ENCODE peak calls at places on chromosomes 6 and 20, in eight cellular contexts. A, K, Z, X, P, W, U and T are unnamed samples.

GRCh38 chr6:170096803-170097504 is 193.9 kb downstream of the DLL1 start:
- DNase-seq in X (no peak), A (no peak), Z (peak), U (no peak), W (no peak), K (no peak), P (no peak), T (no peak)

GRCh38 chr6:106608080-106608668 is 21.1 kb downstream of the RTN4IP1 start:
- DNase-seq in Z (peak), K (peak), U (no peak), P (peak), W (peak), A (peak), X (peak), T (peak)

GRCh38 chr6:42210551-42210950 is 7.1 kb downstream of the MRPS10 start:
- DNase-seq in K (no peak), W (no peak), A (no peak), U (no peak), P (peak), Z (no peak), X (no peak), T (no peak)

GRCh38 chr20:49579195-49579594 is 11.3 kb upstream of the PTGIS start:
- DNase-seq in W (no peak), K (no peak), Z (no peak), U (no peak), A (no peak), P (no peak), X (no peak), T (no peak)

GRCh38 chr6:112372213-112372806 is 25.2 kb downstream of the RFPL4B start:
- DNase-seq in X (peak), W (peak), K (no peak), Z (peak), U (no peak), A (peak), P (no peak), T (no peak)

GRCh38 chr20:35739294-35740163 is 2.5 kb downstream of the RBM39 start:
- DNase-seq in A (peak), W (peak), K (peak), P (no peak), Z (no peak), X (peak), U (no peak), T (no peak)

GRCh38 chr6:89369009-89369408 is 16.5 kb upstream of the UBE2J1 start:
- DNase-seq in U (peak), W (peak), K (peak), A (peak), Z (peak), X (no peak), P (no peak), T (no peak)

GRCh38 chr6:10138917-10139316 is 276.0 kb downstream of the TFAP2A start:
- DNase-seq in K (no peak), X (peak), Z (no peak), P (no peak), U (no peak), A (peak), W (peak), T (peak)

GRCh38 chr6:139944976-139945375 is 570.5 kb upstream of the CITED2 start:
- DNase-seq in A (no peak), Z (no peak), P (no peak), X (no peak), W (no peak), K (no peak), U (no peak), T (no peak)

GRCh38 chr20:20286061-20286460 is 81.8 kb upstream of the INSM1 start:
- DNase-seq in Z (no peak), P (no peak), A (no peak), X (no peak), K (no peak), W (no peak), U (no peak), T (no peak)

GRCh38 chr6:3664641-3665041 is 86.9 kb downstream of the PXDC1 start:
- DNase-seq in W (no peak), Z (peak), P (no peak), A (peak), K (no peak), U (no peak), X (no peak), T (no peak)

GRCh38 chr6:147226163-147226724 is 22.0 kb downstream of the STXBP5 start:
- DNase-seq in P (no peak), A (no peak), X (no peak), W (no peak), K (no peak), U (no peak), Z (no peak), T (no peak)

GRCh38 chr20:47727170-47727880 is 58.0 kb downstream of the SULF2 start:
- DNase-seq in U (peak), A (no peak), K (no peak), Z (no peak), P (no peak), X (no peak), W (no peak), T (no peak)

GRCh38 chr6:169654590-169655391 is 47.0 kb downstream of the WDR27 start:
- DNase-seq in X (peak), Z (peak), A (peak), W (peak), U (peak), P (no peak), K (no peak), T (peak)

GRCh38 chr6:97925504-97925903 is 642.5 kb upstream of the MMS22L start:
- DNase-seq in A (no peak), P (no peak), X (no peak), K (no peak), U (no peak), W (no peak), Z (no peak), T (no peak)

GRCh38 chr6:166640342-166641043 is 13.4 kb upstream of the RPS6KA2 start:
- DNase-seq in P (no peak), K (no peak), A (no peak), X (no peak), W (no peak), U (peak), Z (no peak), T (no peak)

GRCh38 chr6:72761767-72762166 is 139.9 kb downstream of the KCNQ5 start:
- DNase-seq in Z (peak), W (no peak), K (no peak), X (no peak), U (no peak), P (no peak), A (no peak), T (peak)

GRCh38 chr6:7144810-7145209 is 37.0 kb downstream of the RREB1 start:
- DNase-seq in U (no peak), W (no peak), K (no peak), P (no peak), A (no peak), X (no peak), Z (no peak), T (no peak)

GRCh38 chr6:41637179-41638001 is 878 bp upstream of the MDFI start:
- DNase-seq in W (no peak), A (no peak), P (no peak), K (peak), X (no peak), U (no peak), Z (no peak), T (peak)

GRCh38 chr6:19837511-19838441 is 606 bp downstream of the ID4 start:
- DNase-seq in K (peak), U (peak), A (peak), X (peak), Z (peak), W (peak), P (peak), T (peak)

GRCh38 chr6:132065556-132065955 is 114.4 kb upstream of the CCN2 start:
- DNase-seq in X (no peak), W (no peak), A (peak), U (no peak), K (no peak), Z (no peak), P (no peak), T (peak)

GRCh38 chr6:68443704-68444103 is 191.4 kb upstream of the ADGRB3 start:
- DNase-seq in U (no peak), A (no peak), K (no peak), X (no peak), W (no peak), Z (no peak), P (no peak), T (no peak)

GRCh38 chr20:63501818-63502670 is 3.2 kb upstream of the EEF1A2 start:
- DNase-seq in P (peak), U (peak), Z (peak), A (peak), K (peak), W (no peak), X (no peak), T (peak)